ENCODE peak calls at places on chromosomes 16 and 17, in five cellular contexts. S, W, A, P and F are unnamed samples.

GRCh38 chr16:49341706-49342105 is 31.9 kb upstream of the C16orf78 start:
- DNase-seq in A (peak), S (no peak), P (no peak), W (no peak), F (no peak)

GRCh38 chr16:23055481-23055880 is 93.8 kb downstream of the USP31 start:
- DNase-seq in P (no peak), W (no peak), S (no peak), A (no peak), F (no peak)

GRCh38 chr16:878071-878784 is 77.7 kb upstream of the GNG13 start:
- DNase-seq in P (peak), S (no peak), W (peak), A (no peak), F (no peak)

GRCh38 chr17:34207572-34207971 is 47.5 kb upstream of the CCL2 start:
- DNase-seq in S (no peak), A (no peak), W (no peak), P (no peak), F (no peak)

GRCh38 chr17:63911657-63912100 is 621 bp upstream of the CSHL1 start:
- DNase-seq in S (no peak), P (peak), A (no peak), W (peak), F (no peak)

GRCh38 chr16:2475413-2476344 is 752 bp downstream of the TBC1D24 start:
- DNase-seq in W (no peak), A (no peak), P (no peak), S (no peak), F (peak)

GRCh38 chr17:4177732-4178131 is 34.7 kb downstream of the CYB5D2 start:
- DNase-seq in W (no peak), P (no peak), S (no peak), A (no peak), F (no peak)

GRCh38 chr17:60496051-60496450 is 30.0 kb downstream of the APPBP2 start:
- DNase-seq in W (no peak), P (peak), S (no peak), A (no peak), F (no peak)

GRCh38 chr17:57570740-57571344 is 174.3 kb downstream of the CCDC182 start:
- DNase-seq in P (no peak), W (no peak), A (no peak), S (no peak), F (no peak)

GRCh38 chr17:63838586-63839184 is 3.8 kb downstream of the SMARCD2 start:
- DNase-seq in P (peak), W (no peak), S (peak), A (peak), F (no peak)

GRCh38 chr17:49788443-49789277 is at the start of gene KAT7:
- DNase-seq in S (peak), W (peak), P (peak), A (peak), F (peak)

GRCh38 chr17:65100316-65101140 is 36.6 kb upstream of the RGS9 start:
- DNase-seq in S (peak), A (peak), P (peak), W (peak), F (peak)

GRCh38 chr16:80167657-80168056 is 373.1 kb upstream of the DYNLRB2 start:
- DNase-seq in A (no peak), W (no peak), P (no peak), S (no peak), F (no peak)

GRCh38 chr16:80166082-80166481 is 374.7 kb upstream of the DYNLRB2 start:
- DNase-seq in S (no peak), P (no peak), A (no peak), W (no peak), F (no peak)

GRCh38 chr16:80161799-80162380 is 378.9 kb upstream of the DYNLRB2 start:
- DNase-seq in W (no peak), S (no peak), A (no peak), P (no peak), F (no peak)

GRCh38 chr16:80164881-80165280 is 375.9 kb upstream of the DYNLRB2 start:
- DNase-seq in A (no peak), P (no peak), S (no peak), W (no peak), F (no peak)
- TF ChIP-seq POLR2A in A (no peak), P (no peak), S (no peak), W (no peak), F (no peak)

GRCh38 chr16:81450783-81451491 is 6.3 kb downstream of the CMIP start:
- DNase-seq in S (no peak), A (no peak), W (no peak), P (no peak), F (no peak)
- TF ChIP-seq POLR2A in S (no peak), A (no peak), W (no peak), P (no peak), F (no peak)

GRCh38 chr16:8674413-8675022 is at the start of gene ABAT:
- DNase-seq in W (peak), P (peak), S (peak), A (peak), F (peak)
- TF ChIP-seq POLR2A in W (no peak), P (no peak), S (no peak), A (no peak), F (no peak)

GRCh38 chr16:53341787-53342186 is 92.5 kb upstream of the RBL2 start:
- DNase-seq in S (no peak), A (no peak), P (no peak), W (no peak), F (no peak)
- TF ChIP-seq POLR2A in S (no peak), A (no peak), P (no peak), W (no peak), F (no peak)

GRCh38 chr16:11205754-11206459 is 50.1 kb downstream of the SOCS1 start:
- DNase-seq in S (no peak), P (peak), W (no peak), A (no peak), F (no peak)
- TF ChIP-seq POLR2A in S (no peak), P (no peak), W (no peak), A (no peak), F (no peak)

GRCh38 chr17:76996741-76997694 is 128.8 kb downstream of the MGAT5B start:
- DNase-seq in S (no peak), W (no peak), A (no peak), P (no peak), F (no peak)
- TF ChIP-seq POLR2A in S (no peak), W (no peak), A (no peak), P (no peak), F (no peak)

GRCh38 chr17:2337811-2338657 is 733 bp downstream of the SGSM2 start:
- DNase-seq in P (peak), S (peak), W (peak), A (no peak), F (peak)
- TF ChIP-seq POLR2A in P (peak), S (no peak), W (no peak), A (peak), F (no peak)

DNA sequence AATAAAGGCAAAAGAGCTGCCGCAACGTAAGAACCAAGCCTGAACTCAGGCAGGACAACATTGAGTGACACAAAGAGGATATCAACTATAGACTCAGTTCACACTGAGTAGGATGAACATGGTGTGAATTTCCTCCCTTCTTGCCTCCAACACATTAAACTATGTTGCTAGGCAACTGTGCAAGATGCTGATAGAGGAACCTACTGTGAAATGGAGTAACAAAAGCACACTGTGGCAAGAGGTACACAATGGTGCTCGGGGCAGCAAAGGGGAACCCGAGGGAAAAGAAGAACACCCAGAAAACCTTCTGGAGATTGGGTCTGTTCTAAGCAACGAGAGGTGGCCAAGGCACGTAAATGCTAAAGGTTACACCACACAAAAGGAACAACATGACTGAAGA is 34.1 kb downstream of the GRB2 start:
- DNase-seq in S (no peak), P (no peak), A (no peak), W (no peak), F (no peak)
- TF ChIP-seq POLR2A in S (no peak), P (no peak), A (no peak), W (no peak), F (no peak)

DNA sequence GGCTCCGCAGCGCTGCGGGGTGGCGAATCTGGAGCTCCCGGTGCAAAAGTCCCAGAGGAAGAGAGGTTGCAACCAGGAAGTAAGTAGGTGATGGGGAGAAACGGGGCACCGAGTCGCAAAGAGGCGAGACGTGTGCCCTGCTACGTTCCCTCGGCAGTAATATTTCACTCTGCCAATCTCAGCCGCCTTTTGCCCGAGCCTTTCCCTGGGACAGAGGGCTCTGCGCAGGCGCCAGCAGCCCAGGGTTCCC is at the start of gene NR1D1:
- DNase-seq in W (no peak), S (no peak), A (no peak), P (no peak), F (no peak)
- TF ChIP-seq POLR2A in W (peak), S (peak), A (peak), P (peak), F (no peak)